ENCODE peak calls at places on chromosomes 6 and 20, in four cellular contexts. S is glutamatergic neuron, A is AG09319, J is colonic mucosa. E is an unnamed sample.

GRCh38 chr20:561437-562231 is 18.0 kb upstream of the CSNK2A1 start:
- DNase-seq in A (peak; percentile 32), J (peak; percentile 67), S (peak; percentile 78), E (peak; percentile 64)

GRCh38 chr20:4488407-4489339 is 233.0 kb upstream of the PRND start:
- DNase-seq in J (no peak), A (no peak), S (no peak), E (no peak)

GRCh38 chr6:40789143-40789764 is 202.1 kb upstream of the LRFN2 start:
- DNase-seq in A (no peak), S (no peak), J (no peak), E (no peak)

GRCh38 chr6:168243812-168244376 is 75.7 kb downstream of the DACT2 start:
- DNase-seq in S (no peak), A (no peak), J (no peak), E (no peak)

GRCh38 chr6:79031821-79032590 is 46.0 kb downstream of the PHIP start:
- DNase-seq in J (no peak), S (no peak), A (peak; percentile 63), E (no peak)

GRCh38 chr6:138229072-138229471 is 10.8 kb upstream of the PBOV1 start:
- DNase-seq in S (no peak), A (no peak), J (no peak), E (no peak)

GRCh38 chr6:37236921-37237320 is 20.7 kb upstream of the TBC1D22B start:
- DNase-seq in S (no peak), J (no peak), A (no peak), E (no peak)

GRCh38 chr6:131443514-131443913 is 129.5 kb upstream of the ARG1 start:
- DNase-seq in A (no peak), S (no peak), J (no peak), E (no peak)

GRCh38 chr20:62762376-62762775 is 33.9 kb upstream of the MRGBP start:
- DNase-seq in J (no peak), S (peak; percentile 2), A (no peak), E (no peak)

GRCh38 chr6:94254689-94255088 is 835.3 kb upstream of the EPHA7 start:
- DNase-seq in A (no peak), S (no peak), J (no peak), E (no peak)

GRCh38 chr20:13567663-13568062 is 71.1 kb downstream of the TASP1 start:
- DNase-seq in A (no peak), S (no peak), J (no peak), E (no peak)

GRCh38 chr6:43907789-43908472 is 137.9 kb downstream of the VEGFA start:
- DNase-seq in S (peak; percentile 34), A (no peak), J (no peak), E (no peak)

GRCh38 chr6:136337606-136338005 is 48.0 kb upstream of the BCLAF1 start:
- DNase-seq in A (no peak), S (no peak), J (no peak), E (no peak)

GRCh38 chr20:62860924-62861691 is 514 bp downstream of the TCFL5 start:
- DNase-seq in A (no peak), J (no peak), S (peak; percentile 53), E (no peak)

GRCh38 chr20:40941023-40941655 is 87.5 kb upstream of the TOP1 start:
- DNase-seq in J (no peak), A (no peak), S (no peak), E (no peak)

GRCh38 chr6:128367437-128367836 is 153.0 kb downstream of the PTPRK start:
- DNase-seq in A (no peak), S (no peak), J (no peak), E (no peak)

GRCh38 chr20:40254023-40254772 is 434.8 kb downstream of the MAFB start:
- DNase-seq in J (no peak), A (no peak), S (no peak), E (no peak)

GRCh38 chr6:35552285-35552917 is 39.7 kb upstream of the TULP1 start:
- DNase-seq in J (peak; percentile 57), S (no peak), A (no peak), E (peak; percentile 56)

GRCh38 chr6:13505345-13505734 is 17.9 kb upstream of the GFOD1 start:
- DNase-seq in J (peak; percentile 16), S (no peak), A (no peak), E (no peak)

GRCh38 chr20:37384683-37385174 is 38.8 kb downstream of the SRC start:
- DNase-seq in J (peak; percentile 55), S (peak; percentile 87), A (no peak), E (peak; percentile 71)

GRCh38 chr6:146700078-146700686 is 101.4 kb downstream of the ADGB start:
- DNase-seq in A (peak; percentile 61), S (no peak), J (peak; percentile 86), E (peak; percentile 78)

GRCh38 chr20:47993035-47993755 is 207.9 kb upstream of the SULF2 start:
- DNase-seq in J (peak; percentile 43), S (no peak), A (no peak), E (no peak)

DNA sequence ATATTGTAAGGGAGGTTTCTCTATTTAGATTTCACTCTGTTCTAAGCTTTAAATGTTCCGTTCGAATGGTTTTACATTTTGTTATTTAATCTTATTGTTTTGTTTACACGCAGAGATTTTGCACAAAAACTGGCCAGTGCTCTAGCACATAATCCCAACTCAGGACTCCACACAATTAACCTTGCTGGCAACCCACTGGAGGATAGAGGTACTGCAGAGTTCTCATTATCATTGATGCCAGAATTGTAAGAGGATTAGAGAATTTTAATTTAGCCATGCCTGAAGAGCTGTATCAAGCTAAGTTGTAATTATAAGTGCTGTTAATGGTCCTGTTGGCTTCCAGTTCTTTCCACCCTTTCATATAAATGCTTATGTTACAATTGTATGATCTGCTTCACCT is 179.7 kb upstream of the SCGN start:
- DNase-seq in J (no peak), A (no peak), S (no peak), E (no peak)
- TF ChIP-seq CTCF in J (no peak), A (no peak), S (peak; percentile 62), E (no peak)

GRCh38 chr6:148954934-148955915 is 208.4 kb downstream of the UST start:
- DNase-seq in A (no peak), S (no peak), J (no peak), E (no peak)
- TF ChIP-seq CTCF in A (no peak), S (no peak), J (no peak), E (no peak)

GRCh38 chr20:44186674-44187053 is 324 bp downstream of the JPH2 start:
- DNase-seq in J (peak; percentile 52), A (no peak), S (no peak), E (peak; percentile 40)

GRCh38 chr20:44186201-44186600 is 787 bp downstream of the JPH2 start:
- DNase-seq in J (no peak), S (no peak), A (no peak), E (no peak)

GRCh38 chr20:44187763-44188709 is 1.0 kb upstream of the JPH2 start:
- DNase-seq in A (no peak), J (no peak), S (no peak), E (no peak)

GRCh38 chr20:44187054-44187762 is at the start of gene JPH2:
- DNase-seq in A (no peak), S (peak; percentile 33), J (peak; percentile 64), E (peak; percentile 56)

GRCh38 chr20:44188752-44189151 is 1.8 kb upstream of the JPH2 start:
- DNase-seq in S (no peak), J (no peak), A (no peak), E (no peak)
- TF ChIP-seq CTCF in S (no peak), J (no peak), A (no peak), E (no peak)

GRCh38 chr20:2304180-2304579 is 8.4 kb downstream of the TGM3 start:
- DNase-seq in J (no peak), S (no peak), A (no peak), E (no peak)

GRCh38 chr20:2303693-2304092 is 7.9 kb downstream of the TGM3 start:
- DNase-seq in J (peak; percentile 64), A (no peak), S (no peak), E (no peak)

GRCh38 chr20:2301164-2301622 is 5.4 kb downstream of the TGM3 start:
- DNase-seq in A (no peak), S (no peak), J (peak; percentile 35), E (peak; percentile 35)

GRCh38 chr20:2300420-2300819 is 4.6 kb downstream of the TGM3 start:
- DNase-seq in J (no peak), S (no peak), A (no peak), E (no peak)

GRCh38 chr20:2302369-2302768 is 6.6 kb downstream of the TGM3 start:
- DNase-seq in A (no peak), J (no peak), S (no peak), E (no peak)
- TF ChIP-seq CTCF in A (no peak), J (no peak), S (no peak), E (no peak)

GRCh38 chr6:23081701-23082100 is 512.3 kb downstream of the HDGFL1 start:
- DNase-seq in J (no peak), A (no peak), S (no peak), E (no peak)
- TF ChIP-seq CTCF in J (no peak), A (no peak), S (no peak), E (no peak)

DNA sequence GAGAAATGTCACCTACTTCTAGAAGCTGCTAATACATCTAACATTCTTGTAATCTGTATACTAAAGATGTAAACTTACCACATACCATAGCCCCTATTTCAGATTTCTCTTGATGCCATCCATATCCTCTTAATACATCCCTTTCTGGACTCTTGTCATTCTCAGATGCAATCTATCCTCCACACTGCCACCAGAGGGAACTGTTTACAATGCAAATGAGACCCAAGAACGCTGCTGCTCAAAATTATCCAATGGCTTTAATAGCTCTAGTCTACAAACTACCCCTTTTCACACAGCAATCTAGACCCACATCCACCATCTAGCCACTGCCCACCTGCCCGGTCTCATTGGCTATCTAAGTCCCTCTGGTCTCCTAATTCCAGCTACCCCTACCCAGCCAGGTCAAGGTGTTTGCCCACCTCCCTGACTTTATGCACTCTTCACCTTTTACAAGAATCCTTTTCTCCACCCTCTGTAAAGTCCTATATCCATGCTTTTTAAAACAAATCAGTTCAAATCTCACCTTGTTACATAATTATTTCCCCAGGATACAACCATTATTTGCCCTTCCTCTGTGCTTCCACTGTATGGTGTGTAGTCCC is 14.8 kb downstream of the FAXC start:
- DNase-seq in J (peak; percentile 22), A (peak; percentile 7), S (no peak), E (no peak)
- TF ChIP-seq CTCF in J (no peak), A (peak; percentile 59), S (peak; percentile 30), E (peak; percentile 42)

GRCh38 chr6:121677551-121677950 is 242.1 kb downstream of the GJA1 start:
- DNase-seq in S (no peak), A (no peak), J (no peak), E (no peak)
- TF ChIP-seq CTCF in S (no peak), A (no peak), J (no peak), E (no peak)

GRCh38 chr20:8019178-8019997 is at the start of gene TMX4:
- DNase-seq in S (peak; percentile 99), A (peak; percentile 90), J (peak; percentile 99), E (peak; percentile 99)
- TF ChIP-seq CTCF in S (peak; percentile 79), A (peak; percentile 15), J (peak; percentile 35), E (peak; percentile 48)

E was measured in transverse colon.